ENCODE peak calls at places on chromosomes 1 and 21, in six cellular contexts. Q is BE2C, B is ovary, U is pancreas, I is left ventricle myocardium inferior, T is uterus. M is an unnamed sample.

GRCh38 chr1:48026275-48026674 is 29.1 kb upstream of the TRABD2B start:
- DNase-seq in I (no peak), T (no peak), U (no peak), B (no peak), Q (no peak), M (peak)

GRCh38 chr1:194252189-194252588 is 1065.8 kb upstream of the B3GALT2 start:
- DNase-seq in I (no peak), B (no peak), U (no peak), Q (no peak), T (no peak), M (no peak)

GRCh38 chr1:35345439-35345981 is 77.0 kb downstream of the ZMYM4 start:
- DNase-seq in U (no peak), Q (no peak), T (no peak), B (no peak), I (no peak), M (peak)

GRCh38 chr1:43062527-43063080 is 103.9 kb upstream of the SLC2A1 start:
- DNase-seq in B (no peak), U (no peak), T (no peak), Q (no peak), I (no peak), M (no peak)

GRCh38 chr1:56399326-56400292 is 179.8 kb downstream of the PLPP3 start:
- DNase-seq in B (no peak), I (no peak), Q (no peak), T (no peak), U (no peak), M (no peak)

GRCh38 chr1:152037920-152038658 is 1.3 kb upstream of the S100A11 start:
- DNase-seq in U (no peak), T (no peak), B (no peak), Q (no peak), I (no peak), M (no peak)

GRCh38 chr1:66374148-66374547 is 159.8 kb upstream of the SGIP1 start:
- DNase-seq in I (no peak), Q (no peak), B (no peak), T (no peak), U (no peak), M (no peak)

GRCh38 chr1:244800821-244801220 is 34.6 kb upstream of the COX20 start:
- DNase-seq in U (no peak), I (no peak), T (no peak), B (no peak), Q (no peak), M (no peak)

GRCh38 chr1:213541641-213542040 is 446.1 kb upstream of the PROX1 start:
- DNase-seq in Q (no peak), T (no peak), I (no peak), B (no peak), U (no peak), M (no peak)

GRCh38 chr1:161440312-161440894 is 64.9 kb upstream of the FCGR2A start:
- DNase-seq in T (peak), Q (peak), I (peak), U (peak), B (peak), M (peak)

GRCh38 chr1:160628799-160629263 is 18.0 kb downstream of the SLAMF1 start:
- DNase-seq in I (no peak), B (no peak), U (no peak), T (no peak), Q (no peak), M (no peak)

GRCh38 chr1:67674260-67675011 is 10.6 kb upstream of the GADD45A start:
- DNase-seq in Q (peak), B (peak), I (peak), T (peak), U (no peak), M (no peak)

GRCh38 chr1:51956528-51957509 is 33.7 kb downstream of the RAB3B start:
- DNase-seq in U (no peak), T (no peak), Q (no peak), B (no peak), I (no peak), M (peak)

GRCh38 chr1:179327679-179328078 is 34.1 kb downstream of the SOAT1 start:
- DNase-seq in U (no peak), I (no peak), Q (no peak), T (no peak), B (no peak), M (no peak)

GRCh38 chr1:78650114-78650513 is 483 bp downstream of the IFI44 start:
- DNase-seq in B (no peak), T (no peak), Q (no peak), U (no peak), I (no peak), M (no peak)

GRCh38 chr1:45879885-45880598 is 76.6 kb downstream of the MAST2 start:
- DNase-seq in B (no peak), I (no peak), U (no peak), T (no peak), Q (no peak), M (no peak)

GRCh38 chr1:198122693-198123092 is 34.1 kb upstream of the NEK7 start:
- DNase-seq in U (no peak), Q (no peak), I (no peak), T (no peak), B (no peak), M (no peak)

GRCh38 chr1:108584320-108584968 is 24.5 kb downstream of the EEIG2 start:
- DNase-seq in I (no peak), Q (no peak), B (no peak), U (no peak), T (no peak), M (no peak)

GRCh38 chr1:93395195-93395594 is 49.5 kb downstream of the DR1 start:
- DNase-seq in U (no peak), T (no peak), B (no peak), I (no peak), Q (no peak), M (peak)

GRCh38 chr1:43565600-43566360 is 35.1 kb downstream of the PTPRF start:
- DNase-seq in I (peak), T (peak), Q (peak), B (peak), U (peak), M (no peak)

GRCh38 chr1:100517517-100517916 is 20.4 kb upstream of the GPR88 start:
- DNase-seq in I (no peak), B (no peak), U (no peak), T (no peak), Q (no peak), M (no peak)

GRCh38 chr1:94864821-94865220 is 44.7 kb downstream of the SLC44A3 start:
- DNase-seq in Q (no peak), U (no peak), B (peak), T (no peak), I (no peak), M (no peak)

GRCh38 chr1:211480941-211481545 is 10.9 kb downstream of the RD3 start:
- DNase-seq in B (no peak), Q (no peak), U (no peak), I (no peak), T (no peak), M (no peak)

GRCh38 chr1:39360726-39361125 is 130.7 kb upstream of the BMP8A start:
- DNase-seq in I (no peak), Q (no peak), B (no peak), T (no peak), U (no peak), M (peak)

GRCh38 chr1:15207829-15208429 is 39.1 kb upstream of the FHAD1 start:
- DNase-seq in Q (no peak), I (no peak), B (no peak), T (no peak), U (no peak), M (no peak)

GRCh38 chr1:15206418-15207030 is 40.5 kb upstream of the FHAD1 start:
- DNase-seq in U (no peak), T (no peak), I (no peak), Q (no peak), B (no peak), M (no peak)

GRCh38 chr1:15205586-15206346 is 41.3 kb upstream of the FHAD1 start:
- DNase-seq in B (no peak), Q (no peak), U (no peak), I (no peak), T (no peak), M (no peak)

GRCh38 chr1:15204931-15205330 is 42.1 kb upstream of the FHAD1 start:
- DNase-seq in U (no peak), Q (no peak), I (no peak), T (no peak), B (no peak), M (no peak)

GRCh38 chr1:15207031-15207828 is 39.8 kb upstream of the FHAD1 start:
- DNase-seq in B (no peak), U (no peak), Q (no peak), T (no peak), I (no peak), M (no peak)
- TF ChIP-seq CTCF in B (no peak), U (no peak), Q (no peak), T (no peak), I (no peak), M (no peak)

GRCh38 chr1:205810448-205811157 is 2.4 kb downstream of the SLC41A1 start:
- DNase-seq in I (no peak), Q (no peak), U (no peak), B (no peak), T (no peak), M (no peak)
- TF ChIP-seq CTCF in I (no peak), Q (peak), U (no peak), B (no peak), T (no peak), M (peak)

GRCh38 chr1:12408662-12409061 is 178.8 kb downstream of the VPS13D start:
- DNase-seq in U (no peak), B (no peak), I (no peak), T (no peak), Q (no peak), M (no peak)

GRCh38 chr1:12406218-12407021 is 176.6 kb downstream of the VPS13D start:
- DNase-seq in I (no peak), U (no peak), Q (no peak), B (no peak), T (no peak), M (no peak)

GRCh38 chr1:12405325-12406217 is 175.7 kb downstream of the VPS13D start:
- DNase-seq in U (peak), B (no peak), I (no peak), T (peak), Q (no peak), M (no peak)

GRCh38 chr1:12407962-12408288 is 178.1 kb downstream of the VPS13D start:
- DNase-seq in I (no peak), U (no peak), T (no peak), B (no peak), Q (no peak), M (no peak)

DNA sequence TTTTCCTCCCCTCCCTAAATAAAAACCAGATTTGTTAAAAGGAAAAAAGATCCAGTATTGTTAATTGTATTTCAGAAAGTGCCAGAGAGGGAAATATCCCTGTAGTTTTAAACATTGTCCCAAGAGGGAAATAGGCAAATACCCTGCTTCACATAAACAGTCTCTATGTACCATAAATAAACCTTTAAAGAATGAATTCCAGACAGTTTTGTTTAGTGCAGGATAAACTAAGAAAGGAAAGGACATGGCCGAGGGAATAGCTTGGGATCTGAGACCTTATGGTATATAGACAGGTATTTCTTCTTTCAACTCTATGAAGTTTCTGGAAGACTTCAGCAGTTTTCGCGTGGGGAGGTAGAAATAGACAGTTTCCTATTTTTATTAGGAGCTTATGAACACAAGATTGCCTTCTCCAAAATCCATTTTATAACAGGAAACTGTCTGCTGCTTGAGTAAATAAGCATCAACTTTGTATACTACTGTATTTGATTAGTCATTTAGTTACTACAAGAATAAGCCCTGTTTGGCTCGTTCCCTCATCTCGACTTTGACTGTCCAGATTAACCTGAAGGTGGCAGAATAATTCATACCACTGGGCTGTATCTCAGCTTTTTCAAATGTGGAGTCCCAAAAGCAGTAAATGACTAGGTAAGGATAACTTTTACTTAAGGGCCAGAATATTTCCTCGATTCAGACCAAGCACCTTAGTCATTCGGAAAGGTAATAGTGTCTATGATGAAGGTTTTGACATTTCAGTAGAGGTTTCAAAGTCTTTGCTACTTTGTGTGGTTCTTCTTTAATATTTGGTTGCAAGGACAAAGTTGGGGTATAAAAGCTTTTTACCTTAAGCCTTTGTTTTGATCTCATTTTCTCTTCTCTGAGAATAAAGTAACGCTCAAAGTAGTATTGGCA is 177.5 kb downstream of the VPS13D start:
- DNase-seq in Q (no peak), U (no peak), I (no peak), T (no peak), B (peak), M (peak)
- TF ChIP-seq CTCF in Q (peak), U (no peak), I (peak), T (peak), B (peak), M (peak)

GRCh38 chr1:150484861-150485260 is 2.4 kb upstream of the TARS2 start:
- DNase-seq in Q (no peak), T (no peak), U (no peak), B (no peak), I (no peak), M (peak)
- TF ChIP-seq CTCF in Q (peak), T (no peak), U (no peak), B (no peak), I (no peak), M (peak)

DNA sequence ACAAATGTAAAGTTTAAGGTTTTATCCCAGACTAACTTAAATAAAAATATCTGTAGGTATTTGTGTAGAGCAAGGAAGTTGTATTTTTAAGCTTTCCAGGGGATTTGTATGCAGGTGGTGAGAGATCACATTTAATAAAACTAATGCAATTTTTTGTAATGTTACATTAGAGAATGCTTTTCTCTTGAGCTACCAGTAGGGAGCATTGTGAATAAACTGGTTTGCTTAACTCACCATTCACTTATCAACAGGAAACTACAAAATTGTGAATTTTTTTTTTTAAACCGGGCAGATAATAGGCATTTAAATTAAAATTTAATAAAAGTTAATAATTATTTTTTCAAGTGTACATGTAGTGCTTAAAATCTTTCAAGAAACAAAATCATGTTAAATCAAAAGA is 78.6 kb downstream of the IVNS1ABP start:
- DNase-seq in B (no peak), T (no peak), I (no peak), U (no peak), Q (no peak), M (peak)
- TF ChIP-seq CTCF in B (no peak), T (peak), I (peak), U (no peak), Q (peak), M (peak)

GRCh38 chr21:21324297-21324696 is 326.1 kb downstream of the NCAM2 start:
- DNase-seq in U (no peak), Q (no peak), T (no peak), I (no peak), B (no peak), M (no peak)
- TF ChIP-seq CTCF in U (no peak), Q (peak), T (no peak), I (no peak), B (no peak), M (no peak)

DNA sequence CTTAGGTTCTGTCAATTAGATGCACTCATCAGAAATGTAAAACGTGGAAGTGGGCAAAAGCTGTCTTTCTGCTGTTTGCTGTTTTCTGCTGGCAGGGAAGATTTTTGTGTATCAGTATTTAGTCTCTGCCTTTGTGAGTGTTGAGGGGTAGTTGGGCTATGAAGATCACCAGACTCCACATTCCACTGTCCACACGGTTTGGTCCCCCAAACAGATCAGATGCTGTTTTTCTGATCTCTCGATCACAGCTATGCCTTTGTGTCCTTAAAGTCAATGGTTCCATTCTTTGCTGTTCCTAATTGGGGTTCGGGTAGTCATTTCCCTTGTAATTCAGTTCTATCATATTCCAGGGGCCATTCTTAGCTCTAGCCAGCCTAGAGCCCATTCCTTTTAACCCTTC is 27.0 kb upstream of the NPL start:
- DNase-seq in T (no peak), Q (no peak), U (no peak), I (no peak), B (no peak), M (no peak)
- TF ChIP-seq CTCF in T (no peak), Q (no peak), U (no peak), I (no peak), B (no peak), M (no peak)

GRCh38 chr1:62436466-62437272 is at the start of gene USP1:
- DNase-seq in B (peak), U (peak), Q (peak), I (peak), T (peak), M (peak)

GRCh38 chr1:62434612-62434994 is 2.2 kb upstream of the USP1 start:
- DNase-seq in I (no peak), B (no peak), T (no peak), Q (no peak), U (no peak), M (no peak)

GRCh38 chr1:62436039-62436465 is 797 bp upstream of the USP1 start:
- DNase-seq in U (peak), T (peak), B (no peak), Q (peak), I (peak), M (no peak)

GRCh38 chr1:62435231-62436038 is 1.4 kb upstream of the USP1 start:
- DNase-seq in U (peak), B (peak), Q (no peak), I (peak), T (no peak), M (no peak)

DNA sequence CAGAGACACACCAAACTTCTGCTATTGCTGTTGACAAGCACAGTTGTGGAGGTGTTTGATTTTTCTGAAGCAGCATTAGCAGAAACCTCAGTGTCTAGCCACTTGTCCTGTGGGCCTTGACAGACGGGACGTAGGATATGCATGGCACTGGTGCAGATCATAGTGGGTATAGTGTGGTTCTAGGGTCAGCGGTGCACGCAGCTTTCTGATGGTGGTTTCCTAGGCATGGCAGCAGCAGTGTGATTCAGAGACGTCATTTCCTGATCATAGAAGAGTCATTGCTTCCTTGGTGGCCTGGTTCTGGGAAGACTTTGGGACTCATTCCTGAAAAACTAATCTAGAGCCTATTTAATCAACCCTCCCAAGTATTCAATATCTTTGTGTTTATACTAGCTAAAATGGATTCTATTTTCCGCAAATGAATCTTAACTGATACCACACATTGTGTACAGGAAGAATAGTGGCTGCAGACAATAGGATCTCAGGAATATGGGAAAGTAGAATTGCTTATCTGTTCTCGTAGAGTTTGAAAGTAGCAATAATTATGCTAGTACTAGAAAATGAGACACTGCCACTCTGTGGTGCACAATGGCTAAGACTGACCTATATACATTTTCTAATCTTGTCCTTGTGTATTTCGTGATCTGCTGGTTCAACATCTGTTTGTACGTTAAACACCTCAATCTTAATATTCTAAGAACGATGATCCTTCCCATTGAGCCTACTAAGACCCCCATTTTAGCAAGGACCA is 2.8 kb upstream of the USP1 start:
- DNase-seq in Q (no peak), U (no peak), I (no peak), T (no peak), B (no peak), M (peak)
- TF ChIP-seq CTCF in Q (peak), U (no peak), I (no peak), T (no peak), B (no peak), M (no peak)

GRCh38 chr21:28339403-28339802 is 653.3 kb downstream of the LTN1 start:
- DNase-seq in I (no peak), T (no peak), U (no peak), B (no peak), Q (peak), M (no peak)

GRCh38 chr21:28334407-28334806 is 658.3 kb downstream of the LTN1 start:
- DNase-seq in B (no peak), U (no peak), I (no peak), Q (no peak), T (no peak), M (peak)

GRCh38 chr21:28336299-28336698 is 656.4 kb downstream of the LTN1 start:
- DNase-seq in I (no peak), U (no peak), B (peak), T (no peak), Q (peak), M (peak)

GRCh38 chr21:28338906-28339305 is 653.8 kb downstream of the LTN1 start:
- DNase-seq in Q (peak), T (no peak), B (no peak), U (no peak), I (no peak), M (no peak)

GRCh38 chr21:28337319-28337718 is 655.4 kb downstream of the LTN1 start:
- DNase-seq in Q (no peak), B (no peak), T (no peak), U (no peak), I (no peak), M (peak)
- TF ChIP-seq CTCF in Q (peak), B (peak), T (peak), U (no peak), I (peak), M (peak)

GRCh38 chr1:82600314-82600713 is 799.6 kb downstream of the ADGRL2 start:
- DNase-seq in T (no peak), B (no peak), I (no peak), Q (no peak), U (no peak), M (no peak)

GRCh38 chr1:82598816-82599215 is 798.1 kb downstream of the ADGRL2 start:
- DNase-seq in I (no peak), T (no peak), Q (no peak), B (no peak), U (no peak), M (no peak)

DNA sequence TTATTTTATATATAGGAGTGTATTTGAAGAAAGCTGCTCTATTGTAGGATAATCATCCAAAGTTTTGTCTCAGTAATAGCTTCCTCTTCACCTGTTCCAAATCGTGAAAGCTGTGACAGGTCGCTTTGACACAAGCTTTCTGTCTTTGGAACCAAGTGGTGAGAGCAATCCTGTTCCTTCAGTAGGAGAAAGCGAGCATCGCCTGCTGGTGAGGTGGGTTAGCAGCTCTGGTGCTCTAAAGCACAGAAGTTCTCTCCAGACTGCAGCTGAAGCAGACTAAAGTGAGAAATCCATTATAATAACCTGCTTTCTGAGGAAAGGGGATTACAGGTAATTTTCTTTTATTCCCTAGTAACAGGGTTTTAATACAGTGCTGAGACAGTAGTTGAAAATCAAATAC is 803.8 kb downstream of the ADGRL2 start:
- DNase-seq in T (no peak), U (no peak), Q (no peak), B (no peak), I (no peak), M (no peak)
- TF ChIP-seq CTCF in T (no peak), U (no peak), Q (no peak), B (no peak), I (no peak), M (no peak)

M was measured in MCF 10A.